ENCODE peak calls at places on chromosomes 12 and 14, in six cellular contexts. One of them, this sample, is unnamed.

GRCh38 chr12:121779422-121779895 is 14.0 kb downstream of the RHOF start:
- DNase-seq in OCI-LY7: no peak
- DNase-seq in HFFc6: no peak
- DNase-seq in naive B cell: no peak
- DNase-seq in astrocyte of the cerebellum: no peak
- DNase-seq in HT1080: no peak
- DNase-seq in this sample: no peak

GRCh38 chr14:36818794-36819384 is 157.2 kb downstream of the PAX9 start:
- DNase-seq in naive B cell: no peak
- DNase-seq in HFFc6: no peak
- DNase-seq in OCI-LY7: no peak
- DNase-seq in HT1080: peak
- DNase-seq in astrocyte of the cerebellum: no peak
- DNase-seq in this sample: peak

GRCh38 chr14:102655154-102655553 is 62.7 kb downstream of the RCOR1 start:
- DNase-seq in naive B cell: no peak
- DNase-seq in HFFc6: peak
- DNase-seq in OCI-LY7: no peak
- DNase-seq in HT1080: peak
- DNase-seq in astrocyte of the cerebellum: peak
- DNase-seq in this sample: peak

GRCh38 chr14:68716698-68717097 is 76.2 kb downstream of the ZFP36L1 start:
- DNase-seq in naive B cell: no peak
- DNase-seq in HFFc6: no peak
- DNase-seq in astrocyte of the cerebellum: no peak
- DNase-seq in OCI-LY7: no peak
- DNase-seq in HT1080: no peak
- DNase-seq in this sample: no peak

GRCh38 chr12:54394281-54394719 is 9.8 kb upstream of the ZNF385A start:
- DNase-seq in OCI-LY7: peak
- DNase-seq in HFFc6: peak
- DNase-seq in HT1080: peak
- DNase-seq in astrocyte of the cerebellum: peak
- DNase-seq in naive B cell: peak
- DNase-seq in this sample: peak

GRCh38 chr14:52790011-52790755 is 1.2 kb downstream of the GNPNAT1 start:
- DNase-seq in HT1080: no peak
- DNase-seq in HFFc6: no peak
- DNase-seq in naive B cell: no peak
- DNase-seq in OCI-LY7: peak
- DNase-seq in astrocyte of the cerebellum: no peak
- DNase-seq in this sample: no peak

GRCh38 chr12:5907812-5908211 is 37.2 kb downstream of the ANO2 start:
- DNase-seq in HFFc6: no peak
- DNase-seq in naive B cell: no peak
- DNase-seq in HT1080: no peak
- DNase-seq in astrocyte of the cerebellum: no peak
- DNase-seq in OCI-LY7: no peak
- DNase-seq in this sample: no peak

GRCh38 chr12:115489253-115489652 is 788.2 kb downstream of the MED13L start:
- DNase-seq in HT1080: no peak
- DNase-seq in OCI-LY7: no peak
- DNase-seq in astrocyte of the cerebellum: no peak
- DNase-seq in naive B cell: no peak
- DNase-seq in HFFc6: no peak
- DNase-seq in this sample: no peak

GRCh38 chr12:89345376-89345775 is 6.9 kb downstream of the DUSP6 start:
- DNase-seq in OCI-LY7: no peak
- DNase-seq in naive B cell: no peak
- DNase-seq in HFFc6: no peak
- DNase-seq in astrocyte of the cerebellum: no peak
- DNase-seq in HT1080: no peak
- DNase-seq in this sample: no peak

GRCh38 chr12:119594399-119594730 is 791 bp downstream of the TMEM233 start:
- DNase-seq in OCI-LY7: no peak
- DNase-seq in HFFc6: no peak
- DNase-seq in astrocyte of the cerebellum: no peak
- DNase-seq in naive B cell: no peak
- DNase-seq in HT1080: no peak
- DNase-seq in this sample: no peak

GRCh38 chr14:71452987-71453386 is 479.2 kb upstream of the RGS6 start:
- DNase-seq in naive B cell: no peak
- DNase-seq in astrocyte of the cerebellum: no peak
- DNase-seq in OCI-LY7: no peak
- DNase-seq in HFFc6: no peak
- DNase-seq in HT1080: no peak
- DNase-seq in this sample: peak

GRCh38 chr12:128661216-128661550 is 162.6 kb downstream of the SLC15A4 start:
- DNase-seq in HT1080: no peak
- DNase-seq in OCI-LY7: no peak
- DNase-seq in naive B cell: no peak
- DNase-seq in astrocyte of the cerebellum: no peak
- DNase-seq in HFFc6: no peak
- DNase-seq in this sample: no peak

GRCh38 chr14:23514009-23514962 is 37.3 kb downstream of the ZFHX2 start:
- DNase-seq in HT1080: no peak
- DNase-seq in naive B cell: no peak
- DNase-seq in astrocyte of the cerebellum: no peak
- DNase-seq in OCI-LY7: no peak
- DNase-seq in HFFc6: no peak
- DNase-seq in this sample: no peak

GRCh38 chr14:68630081-68630571 is 162.7 kb downstream of the ZFP36L1 start:
- DNase-seq in naive B cell: no peak
- DNase-seq in astrocyte of the cerebellum: no peak
- DNase-seq in OCI-LY7: no peak
- DNase-seq in HFFc6: no peak
- DNase-seq in HT1080: no peak
- DNase-seq in this sample: no peak

GRCh38 chr14:75655235-75655634 is 5.4 kb downstream of the ERG28 start:
- DNase-seq in astrocyte of the cerebellum: no peak
- DNase-seq in HT1080: no peak
- DNase-seq in HFFc6: no peak
- DNase-seq in naive B cell: no peak
- DNase-seq in OCI-LY7: no peak
- DNase-seq in this sample: no peak

GRCh38 chr14:32397871-32398640 is 69.0 kb downstream of the AKAP6 start:
- DNase-seq in astrocyte of the cerebellum: peak
- DNase-seq in HFFc6: peak
- DNase-seq in OCI-LY7: no peak
- DNase-seq in naive B cell: no peak
- DNase-seq in HT1080: peak
- DNase-seq in this sample: no peak

GRCh38 chr12:120972870-120973543 is 5.3 kb upstream of the HNF1A start:
- DNase-seq in astrocyte of the cerebellum: no peak
- DNase-seq in HFFc6: peak
- DNase-seq in OCI-LY7: no peak
- DNase-seq in naive B cell: no peak
- DNase-seq in HT1080: peak
- DNase-seq in this sample: no peak